ENCODE peak calls at places on chromosomes 4 and X, in seven cellular contexts. P, R, Z, H, B, W and T are unnamed samples. For H3K4me1 and H3K27me3, the result is how much of the 10 kb centered on the place peaks cover.

GRCh38 chr4:61373901-61374611 is 173.9 kb downstream of the ADGRL3 start:
- DNase-seq in P (no peak), R (no peak), Z (no peak), H (no peak), B (no peak), W (no peak), T (no peak)

GRCh38 chrX:1165535-1166196 is 46.8 kb downstream of the CRLF2 start:
- DNase-seq in P (no peak), R (no peak), Z (peak), H (peak), B (no peak), W (no peak), T (no peak)

GRCh38 chr4:4758708-4759107 is 100.8 kb upstream of the MSX1 start:
- DNase-seq in P (no peak), R (no peak), Z (no peak), H (no peak), B (no peak), W (no peak), T (no peak)

GRCh38 chr4:88533937-88534750 is 10.6 kb upstream of the PYURF start:
- DNase-seq in P (no peak), R (no peak), Z (no peak), H (no peak), B (no peak), W (no peak), T (no peak)

GRCh38 chr4:141065872-141066271 is 67.4 kb downstream of the RNF150 start:
- DNase-seq in P (no peak), R (no peak), Z (no peak), H (no peak), B (no peak), W (no peak), T (no peak)

GRCh38 chrX:106927700-106928099 is 7.5 kb downstream of the CLDN2 start:
- DNase-seq in P (no peak), R (no peak), Z (no peak), H (no peak), B (no peak), W (no peak), T (peak)

GRCh38 chr4:156723951-156724668 is 247.5 kb downstream of the PDGFC start:
- DNase-seq in P (no peak), R (no peak), Z (no peak), H (no peak), B (no peak), W (no peak), T (no peak)

GRCh38 chrX:39157796-39158195 is 356.5 kb downstream of the MID1IP1 start:
- DNase-seq in P (no peak), R (no peak), Z (no peak), H (no peak), B (no peak), W (no peak), T (no peak)

GRCh38 chrX:153560000-153560399 is 38.9 kb downstream of the CCNQ start:
- DNase-seq in P (no peak), R (no peak), Z (no peak), H (no peak), B (no peak), W (no peak), T (no peak)

GRCh38 chr4:168859888-168860694 is 150.0 kb downstream of the CBR4 start:
- DNase-seq in P (no peak), R (no peak), Z (no peak), H (no peak), B (no peak), W (no peak), T (no peak)

GRCh38 chr4:41148292-41148691 is 66.0 kb downstream of the APBB2 start:
- DNase-seq in P (no peak), R (no peak), Z (no peak), H (no peak), B (no peak), W (no peak), T (no peak)

GRCh38 chr4:41144812-41145211 is 69.5 kb downstream of the APBB2 start:
- DNase-seq in P (no peak), R (no peak), Z (no peak), H (no peak), B (no peak), W (no peak), T (no peak)

GRCh38 chr4:41146716-41147506 is 67.4 kb downstream of the APBB2 start:
- DNase-seq in P (peak), R (no peak), Z (peak), H (peak), B (peak), W (no peak), T (no peak)

GRCh38 chr4:41145571-41146078 is 68.7 kb downstream of the APBB2 start:
- DNase-seq in P (no peak), R (no peak), Z (no peak), H (no peak), B (no peak), W (no peak), T (no peak)

GRCh38 chr4:41146196-41146595 is 68.1 kb downstream of the APBB2 start:
- DNase-seq in P (no peak), R (no peak), Z (no peak), H (no peak), B (no peak), W (no peak), T (no peak)
- H3K4me1 ChIP-seq in P (under half), R (under half), Z (half or more), H (under half), B (under half), W (half or more), T (under half)

GRCh38 chr4:138475116-138475515 is 233.0 kb upstream of the SLC7A11 start:
- DNase-seq in P (no peak), R (no peak), Z (no peak), H (no peak), B (no peak), W (no peak), T (no peak)
- H3K27ac ChIP-seq in P (no peak), R (no peak), Z (no peak), H (no peak), B (no peak), W (no peak), T (no peak)

GRCh38 chr4:57109530-57109846 is 697 bp downstream of the IGFBP7 start:
- DNase-seq in P (no peak), R (peak), Z (no peak), H (no peak), B (no peak), W (no peak), T (no peak)

GRCh38 chr4:57110635-57111546 is 706 bp upstream of the IGFBP7 start:
- DNase-seq in P (peak), R (peak), Z (peak), H (peak), B (peak), W (peak), T (peak)

GRCh38 chr4:57114973-57115372 is 4.8 kb upstream of the IGFBP7 start:
- DNase-seq in P (no peak), R (no peak), Z (no peak), H (no peak), B (no peak), W (no peak), T (no peak)

GRCh38 chr4:57113870-57114269 is 3.7 kb upstream of the IGFBP7 start:
- DNase-seq in P (no peak), R (no peak), Z (no peak), H (no peak), B (no peak), W (no peak), T (no peak)

GRCh38 chr4:57109847-57110634 is at the start of gene IGFBP7:
- DNase-seq in P (no peak), R (peak), Z (peak), H (peak), B (no peak), W (peak), T (peak)
- H3K27me3 ChIP-seq in P (under half), R (under half), Z (under half), H (under half), B (under half), W (under half), T (under half)

GRCh38 chr4:40214038-40214437 is 17.2 kb downstream of the RHOH start:
- DNase-seq in P (no peak), R (no peak), Z (no peak), H (no peak), B (no peak), W (no peak), T (no peak)

GRCh38 chr4:40212674-40213504 is 16.1 kb downstream of the RHOH start:
- DNase-seq in P (no peak), R (no peak), Z (no peak), H (no peak), B (no peak), W (no peak), T (no peak)

GRCh38 chr4:40210776-40211175 is 13.9 kb downstream of the RHOH start:
- DNase-seq in P (no peak), R (no peak), Z (no peak), H (no peak), B (no peak), W (no peak), T (no peak)

GRCh38 chr4:40209401-40209800 is 12.6 kb downstream of the RHOH start:
- DNase-seq in P (no peak), R (no peak), Z (no peak), H (no peak), B (no peak), W (no peak), T (no peak)

DNA sequence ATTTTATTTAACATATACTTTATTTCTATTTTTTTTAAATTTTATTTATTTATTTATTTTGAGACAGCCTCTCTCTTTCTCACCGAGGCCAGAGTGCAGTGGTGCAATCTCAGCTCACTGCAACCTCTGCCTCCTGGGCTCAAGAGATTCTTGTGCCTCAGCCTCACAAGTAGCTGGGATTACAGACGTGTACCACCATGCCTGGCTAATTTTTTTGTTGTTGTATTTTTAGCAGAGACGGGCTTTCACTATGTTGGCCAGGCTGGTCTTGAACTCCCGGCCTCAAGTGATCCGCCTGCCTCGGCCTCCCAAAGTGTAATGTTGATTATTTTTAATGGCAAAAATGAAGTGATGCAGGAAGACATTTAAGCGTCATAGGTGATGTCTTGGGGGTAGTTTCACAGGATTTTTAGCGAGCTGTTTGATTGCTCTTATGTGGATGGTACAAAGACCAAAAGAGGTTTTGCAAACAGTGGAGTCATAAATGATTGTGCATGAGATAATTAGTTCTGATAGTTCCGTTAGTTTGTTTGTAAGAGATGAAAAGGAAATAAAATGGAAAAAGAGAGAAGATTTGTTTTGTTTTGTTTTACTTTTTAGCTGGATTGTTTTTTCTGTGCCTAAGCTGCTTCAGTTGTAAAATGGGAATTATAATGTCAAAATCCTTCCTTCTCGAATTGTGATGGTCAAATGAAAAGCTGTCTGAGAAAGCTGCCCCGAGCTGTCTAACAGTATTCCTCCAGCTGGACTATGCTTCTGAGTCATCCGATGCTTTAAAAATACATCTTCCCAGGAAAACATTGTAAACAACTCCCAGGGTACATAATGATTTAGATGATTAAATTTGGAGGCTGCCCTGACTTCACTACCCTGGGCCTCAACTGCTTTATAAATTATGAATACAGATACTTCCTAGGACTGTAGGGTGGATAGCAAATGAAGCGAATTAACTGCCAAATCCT is 14.7 kb downstream of the RHOH start:
- DNase-seq in P (no peak), R (no peak), Z (no peak), H (no peak), B (no peak), W (no peak), T (no peak)
- H3K4me1 ChIP-seq in P (under half), R (under half), Z (under half), H (under half), B (under half), W (under half), T (under half)

DNA sequence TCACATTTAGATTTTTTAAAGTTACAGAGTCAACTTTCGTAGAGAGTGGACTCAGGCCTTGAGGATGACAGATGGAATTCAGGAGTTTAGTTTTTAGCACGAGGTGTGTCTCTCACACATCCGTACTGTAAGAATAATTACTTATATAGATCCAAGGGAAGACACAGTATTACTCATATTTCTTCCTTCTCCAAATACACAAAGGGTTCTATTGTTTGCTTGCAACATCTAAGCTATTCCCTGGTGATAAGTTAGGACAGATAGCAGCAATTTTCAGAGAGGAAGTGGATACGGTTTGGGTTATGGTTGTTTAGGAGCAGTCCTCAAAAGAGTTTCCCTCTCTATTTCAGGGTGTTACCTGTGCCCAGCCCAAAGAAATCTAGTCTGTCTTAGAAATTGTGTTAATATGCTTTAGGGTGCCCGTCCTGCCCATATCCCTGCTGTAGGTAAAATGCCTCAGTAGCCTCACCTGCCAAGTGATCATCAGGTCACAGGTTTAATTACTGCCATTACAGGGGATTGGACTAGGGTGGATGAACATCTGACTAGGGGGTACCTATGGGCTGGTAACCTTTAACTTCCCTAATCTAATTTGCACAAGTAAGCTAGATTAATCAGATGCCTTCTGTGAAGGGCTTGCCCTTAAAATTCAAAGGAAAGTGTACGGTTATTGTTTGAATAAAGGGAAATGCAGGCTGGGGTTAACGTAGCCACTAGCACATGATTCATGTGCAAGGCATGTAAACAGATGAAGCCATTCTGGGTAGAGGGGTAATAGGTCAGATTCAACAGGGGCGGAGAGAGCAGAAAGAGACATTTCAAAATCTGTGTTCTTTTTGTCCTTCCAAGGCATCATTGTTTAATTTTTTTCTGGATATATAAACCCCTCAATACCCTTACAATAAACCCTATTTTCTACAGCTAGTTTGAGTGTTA is 8.7 kb upstream of the PPP3CA start:
- DNase-seq in P (no peak), R (no peak), Z (no peak), H (peak), B (no peak), W (no peak), T (no peak)
- H3K27ac ChIP-seq in P (no peak), R (no peak), Z (no peak), H (peak), B (no peak), W (no peak), T (no peak)

GRCh38 chrX:12581546-12581945 is 209.7 kb upstream of the PRPS2 start:
- DNase-seq in P (no peak), R (no peak), Z (no peak), H (no peak), B (no peak), W (no peak), T (no peak)
- H3K27me3 ChIP-seq in P (under half), R (under half), Z (under half), H (under half), B (under half), W (under half), T (under half)

GRCh38 chr4:7210818-7211217 is 18.5 kb downstream of the SORCS2 start:
- DNase-seq in P (no peak), R (no peak), Z (no peak), H (no peak), B (no peak), W (no peak), T (no peak)
- H3K4me1 ChIP-seq in P (under half), R (under half), Z (under half), H (under half), B (under half), W (under half), T (under half)